ENCODE peak calls at places on chromosomes 16 and 17, in ten cellular contexts. E, B, F, W, N, M, O, Y, T and Q are unnamed samples.

GRCh38 chr17:62134397-62134796 is 69.3 kb upstream of the MED13 start:
- DNase-seq in E (no peak), B (no peak), F (peak), W (no peak), N (no peak), M (no peak), O (no peak), Y (no peak), T (no peak), Q (no peak)

GRCh38 chr16:89084411-89084810 is 9.2 kb upstream of the ACSF3 start:
- DNase-seq in E (no peak), B (no peak), F (no peak), W (no peak), N (no peak), M (peak), O (no peak), Y (no peak), T (no peak), Q (no peak)

GRCh38 chr17:696412-696811 is 18.2 kb downstream of the VPS53 start:
- DNase-seq in E (no peak), B (no peak), F (no peak), W (no peak), N (no peak), M (no peak), O (no peak), Y (no peak), T (no peak), Q (no peak)

GRCh38 chr16:85991425-85991824 is 92.5 kb downstream of the IRF8 start:
- DNase-seq in E (no peak), B (no peak), F (no peak), W (no peak), N (no peak), M (no peak), O (no peak), Y (no peak), T (no peak), Q (no peak)

GRCh38 chr17:65785109-65785508 is 223.7 kb upstream of the AXIN2 start:
- DNase-seq in E (peak), B (no peak), F (peak), W (no peak), N (peak), M (no peak), O (no peak), Y (peak), T (no peak), Q (no peak)

GRCh38 chr17:16352303-16352837 is 899 bp downstream of the CENPV start:
- DNase-seq in E (no peak), B (no peak), F (peak), W (no peak), N (peak), M (peak), O (peak), Y (peak), T (no peak), Q (peak)

GRCh38 chr16:87127061-87127765 is 190.0 kb downstream of the C16orf95 start:
- DNase-seq in E (no peak), B (no peak), F (peak), W (no peak), N (peak), M (peak), O (no peak), Y (no peak), T (no peak), Q (no peak)

GRCh38 chr17:63681530-63681929 is 18.4 kb downstream of the LIMD2 start:
- DNase-seq in E (no peak), B (no peak), F (no peak), W (no peak), N (peak), M (no peak), O (no peak), Y (no peak), T (no peak), Q (peak)

GRCh38 chr17:81931189-81931556 is 3.6 kb upstream of the MAFG start:
- DNase-seq in E (no peak), B (no peak), F (no peak), W (no peak), N (no peak), M (no peak), O (no peak), Y (no peak), T (no peak), Q (peak)

GRCh38 chr16:68676113-68676860 is 31.2 kb downstream of the CDH3 start:
- DNase-seq in E (no peak), B (no peak), F (no peak), W (no peak), N (no peak), M (no peak), O (no peak), Y (no peak), T (no peak), Q (no peak)

GRCh38 chr17:67456889-67457288 is 79.8 kb downstream of the PITPNC1 start:
- DNase-seq in E (no peak), B (no peak), F (no peak), W (no peak), N (no peak), M (no peak), O (no peak), Y (no peak), T (no peak), Q (no peak)

GRCh38 chr17:3659541-3660111 is 8.8 kb downstream of the TAX1BP3 start:
- DNase-seq in E (peak), B (peak), F (peak), W (no peak), N (no peak), M (peak), O (peak), Y (peak), T (peak), Q (peak)

GRCh38 chr16:79628501-79628975 is 28.0 kb upstream of the MAF start:
- DNase-seq in E (no peak), B (no peak), F (peak), W (no peak), N (no peak), M (no peak), O (no peak), Y (no peak), T (no peak), Q (no peak)

GRCh38 chr17:2949469-2950044 is 113.8 kb downstream of the OR1D5 start:
- DNase-seq in E (no peak), B (no peak), F (peak), W (no peak), N (no peak), M (no peak), O (no peak), Y (peak), T (no peak), Q (peak)

GRCh38 chr16:66728117-66728787 is 23.2 kb downstream of the DYNC1LI2 start:
- DNase-seq in E (peak), B (no peak), F (peak), W (no peak), N (peak), M (peak), O (peak), Y (peak), T (no peak), Q (no peak)

GRCh38 chr16:12157510-12158093 is 181.1 kb downstream of the SNX29 start:
- DNase-seq in E (no peak), B (no peak), F (peak), W (no peak), N (no peak), M (no peak), O (no peak), Y (no peak), T (no peak), Q (no peak)

GRCh38 chr16:27977966-27978365 is 85.5 kb downstream of the GSG1L start:
- DNase-seq in E (no peak), B (no peak), F (peak), W (no peak), N (no peak), M (no peak), O (no peak), Y (no peak), T (peak), Q (peak)

GRCh38 chr16:19434584-19434983 is 16.9 kb downstream of the TMC5 start:
- DNase-seq in E (no peak), B (no peak), F (no peak), W (no peak), N (no peak), M (no peak), O (no peak), Y (no peak), T (no peak), Q (no peak)

GRCh38 chr17:69669441-69670178 is 255.1 kb downstream of the MAP2K6 start:
- DNase-seq in E (peak), B (no peak), F (peak), W (no peak), N (no peak), M (no peak), O (peak), Y (no peak), T (no peak), Q (no peak)

GRCh38 chr17:65268832-65269231 is 131.7 kb downstream of the RGS9 start:
- DNase-seq in E (no peak), B (no peak), F (peak), W (no peak), N (peak), M (no peak), O (no peak), Y (no peak), T (no peak), Q (no peak)

GRCh38 chr17:50549969-50550368 is 3.0 kb downstream of the SPATA20 start:
- DNase-seq in E (no peak), B (no peak), F (no peak), W (no peak), N (no peak), M (no peak), O (no peak), Y (no peak), T (no peak), Q (no peak)

GRCh38 chr17:56912105-56912999 is 1.5 kb downstream of the TRIM25 start:
- DNase-seq in E (no peak), B (peak), F (no peak), W (no peak), N (peak), M (peak), O (peak), Y (no peak), T (peak), Q (no peak)

GRCh38 chr17:28645576-28645939 is 600 bp upstream of the BLTP2 start:
- DNase-seq in E (no peak), B (no peak), F (no peak), W (no peak), N (no peak), M (no peak), O (no peak), Y (no peak), T (no peak), Q (no peak)

GRCh38 chr17:48647103-48647963 is 21.2 kb upstream of the HOXB9 start:
- DNase-seq in E (no peak), B (no peak), F (no peak), W (no peak), N (no peak), M (no peak), O (no peak), Y (peak), T (no peak), Q (no peak)
- TF ChIP-seq POLR2A in E (no peak), B (no peak), F (no peak), W (no peak), N (no peak), M (no peak), O (no peak), Y (peak), T (no peak), Q (peak)

GRCh38 chr17:59154721-59155438 is at the start of gene SKA2:
- DNase-seq in E (peak), B (peak), F (no peak), W (peak), N (no peak), M (peak), O (peak), Y (peak), T (peak), Q (peak)
- TF ChIP-seq POLR2A in E (peak), B (peak), F (peak), W (no peak), N (no peak), M (peak), O (peak), Y (peak), T (no peak), Q (no peak)

GRCh38 chr16:20675488-20676267 is 21.8 kb downstream of the ACSM1 start:
- DNase-seq in E (peak), B (no peak), F (no peak), W (no peak), N (peak), M (peak), O (peak), Y (no peak), T (peak), Q (peak)

GRCh38 chr16:20673882-20674683 is 23.4 kb downstream of the ACSM1 start:
- DNase-seq in E (no peak), B (no peak), F (no peak), W (no peak), N (peak), M (no peak), O (no peak), Y (no peak), T (no peak), Q (no peak)

GRCh38 chr16:20676867-20677266 is 20.6 kb downstream of the ACSM1 start:
- DNase-seq in E (no peak), B (no peak), F (no peak), W (no peak), N (no peak), M (no peak), O (no peak), Y (no peak), T (no peak), Q (no peak)

GRCh38 chr16:20676268-20676828 is 21.1 kb downstream of the ACSM1 start:
- DNase-seq in E (peak), B (no peak), F (no peak), W (no peak), N (peak), M (peak), O (peak), Y (no peak), T (no peak), Q (no peak)

GRCh38 chr16:20674684-20675487 is 22.6 kb downstream of the ACSM1 start:
- DNase-seq in E (no peak), B (no peak), F (no peak), W (no peak), N (peak), M (peak), O (peak), Y (no peak), T (no peak), Q (no peak)
- TF ChIP-seq POLR2A in E (no peak), B (no peak), F (no peak), W (no peak), N (no peak), M (no peak), O (no peak), Y (no peak), T (no peak), Q (no peak)

GRCh38 chr17:78341559-78342437 is 18.1 kb downstream of the SOCS3 start:
- DNase-seq in E (peak), B (peak), F (peak), W (no peak), N (peak), M (peak), O (peak), Y (peak), T (no peak), Q (no peak)
- TF ChIP-seq POLR2A in E (peak), B (peak), F (no peak), W (peak), N (peak), M (peak), O (peak), Y (peak), T (no peak), Q (no peak)

GRCh38 chr17:44947461-44948314 is at the start of gene KIF18B:
- DNase-seq in E (peak), B (peak), F (peak), W (peak), N (peak), M (peak), O (peak), Y (peak), T (peak), Q (peak)
- TF ChIP-seq POLR2A in E (peak), B (peak), F (peak), W (no peak), N (peak), M (peak), O (peak), Y (peak), T (peak), Q (peak)

DNA sequence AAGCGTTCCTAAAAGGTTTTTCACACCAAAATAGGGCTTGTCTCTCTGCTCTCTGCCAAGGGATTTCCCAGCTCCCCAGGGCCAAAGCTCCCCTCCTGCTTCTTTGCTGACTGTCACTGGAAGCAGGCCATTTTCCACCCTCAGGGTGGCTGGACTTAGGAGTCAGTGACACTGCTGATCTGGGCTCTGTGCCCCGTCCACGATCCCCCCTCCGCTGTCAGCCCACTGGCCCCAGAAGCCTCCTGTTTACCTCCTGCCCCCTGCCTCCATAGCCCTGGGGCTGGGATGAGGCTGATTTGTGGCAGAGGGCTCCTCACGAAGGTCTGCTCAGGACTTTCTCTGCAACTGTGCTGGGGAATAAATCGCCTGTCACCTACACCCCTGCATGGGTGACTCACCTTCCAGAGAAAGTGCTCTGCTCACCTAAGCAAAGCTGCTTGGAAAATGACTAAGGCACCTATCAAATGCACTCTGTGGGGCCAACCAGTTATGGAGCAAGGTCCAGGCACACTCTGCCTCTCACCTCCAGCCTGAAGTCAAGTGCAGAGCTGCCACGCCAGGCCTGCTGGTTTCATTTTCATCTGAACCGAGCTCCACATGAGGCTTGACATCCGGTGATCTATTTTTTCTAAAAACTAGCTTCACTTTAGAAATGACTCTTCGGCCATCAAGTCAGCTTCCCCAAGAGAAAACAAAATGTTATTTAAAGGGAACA is 4.9 kb downstream of the MAP3K14 start:
- DNase-seq in E (peak), B (peak), F (peak), W (no peak), N (no peak), M (peak), O (peak), Y (peak), T (peak), Q (peak)
- TF ChIP-seq POLR2A in E (peak), B (no peak), F (no peak), W (peak), N (no peak), M (peak), O (peak), Y (no peak), T (no peak), Q (peak)

GRCh38 chr17:8963665-8964258 is 1.7 kb downstream of the PIK3R5 start:
- DNase-seq in E (no peak), B (no peak), F (no peak), W (no peak), N (no peak), M (no peak), O (no peak), Y (no peak), T (no peak), Q (no peak)

GRCh38 chr17:8966926-8967325 is 1.4 kb upstream of the PIK3R5 start:
- DNase-seq in E (no peak), B (no peak), F (no peak), W (no peak), N (no peak), M (no peak), O (no peak), Y (no peak), T (no peak), Q (no peak)

GRCh38 chr17:8963017-8963416 is 2.5 kb downstream of the PIK3R5 start:
- DNase-seq in E (no peak), B (no peak), F (no peak), W (no peak), N (no peak), M (no peak), O (no peak), Y (no peak), T (no peak), Q (no peak)

GRCh38 chr17:8964801-8965393 is 610 bp downstream of the PIK3R5 start:
- DNase-seq in E (no peak), B (no peak), F (no peak), W (no peak), N (no peak), M (peak), O (no peak), Y (no peak), T (no peak), Q (no peak)

DNA sequence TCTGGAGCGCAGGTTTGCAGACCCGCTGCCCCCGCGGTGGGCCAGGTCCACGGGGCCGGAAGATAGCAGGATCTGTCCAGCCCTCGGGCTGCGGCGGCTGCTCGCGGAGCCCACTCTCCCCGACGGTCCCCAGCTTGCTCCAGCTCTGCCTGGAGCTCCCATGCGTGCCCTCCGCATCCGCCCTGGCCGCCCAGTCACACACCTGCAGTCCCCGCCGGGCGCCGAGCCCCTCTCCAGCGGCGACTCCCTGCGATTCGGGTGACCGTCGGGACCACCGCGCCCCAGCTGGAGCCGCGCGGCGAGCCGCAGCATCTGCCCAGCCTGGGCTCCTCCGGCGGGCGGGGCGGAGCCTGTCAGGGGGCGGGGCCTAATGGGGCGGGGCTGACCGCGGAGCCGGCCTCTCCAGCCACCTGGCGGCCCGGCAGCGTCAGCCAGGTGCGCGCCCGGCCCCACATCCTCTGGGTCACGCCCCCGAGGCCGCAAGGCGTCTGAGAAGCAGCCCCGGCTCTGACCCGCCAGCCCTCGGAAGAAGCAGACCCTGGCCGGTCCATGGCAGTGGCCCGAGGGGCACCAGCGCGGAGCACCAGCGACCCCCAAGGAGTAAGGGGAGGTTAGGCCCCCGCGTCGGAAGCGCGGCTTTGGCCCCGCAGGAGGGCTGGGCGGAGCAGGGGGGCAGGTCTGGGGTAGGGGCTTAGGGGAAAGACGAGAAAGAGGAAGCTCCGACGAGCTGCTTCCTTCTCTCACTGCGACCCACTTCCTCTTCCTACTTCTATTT is at the start of gene PIK3R5:
- DNase-seq in E (no peak), B (no peak), F (no peak), W (no peak), N (no peak), M (peak), O (peak), Y (no peak), T (no peak), Q (peak)
- TF ChIP-seq POLR2A in E (no peak), B (no peak), F (no peak), W (no peak), N (no peak), M (no peak), O (no peak), Y (no peak), T (no peak), Q (no peak)

GRCh38 chr16:2090481-2090797 is 42.7 kb downstream of the TSC2 start:
- DNase-seq in E (no peak), B (no peak), F (no peak), W (no peak), N (no peak), M (peak), O (peak), Y (no peak), T (no peak), Q (no peak)

GRCh38 chr16:2090819-2091721 is 43.3 kb downstream of the TSC2 start:
- DNase-seq in E (peak), B (peak), F (no peak), W (no peak), N (peak), M (peak), O (peak), Y (no peak), T (no peak), Q (peak)

GRCh38 chr16:2091722-2092620 is 43.7 kb downstream of the PKD1 start:
- DNase-seq in E (no peak), B (no peak), F (no peak), W (no peak), N (no peak), M (peak), O (no peak), Y (no peak), T (no peak), Q (no peak)

GRCh38 chr16:2093793-2094192 is 41.9 kb downstream of the PKD1 start:
- DNase-seq in E (no peak), B (no peak), F (no peak), W (no peak), N (no peak), M (no peak), O (no peak), Y (no peak), T (no peak), Q (no peak)

DNA sequence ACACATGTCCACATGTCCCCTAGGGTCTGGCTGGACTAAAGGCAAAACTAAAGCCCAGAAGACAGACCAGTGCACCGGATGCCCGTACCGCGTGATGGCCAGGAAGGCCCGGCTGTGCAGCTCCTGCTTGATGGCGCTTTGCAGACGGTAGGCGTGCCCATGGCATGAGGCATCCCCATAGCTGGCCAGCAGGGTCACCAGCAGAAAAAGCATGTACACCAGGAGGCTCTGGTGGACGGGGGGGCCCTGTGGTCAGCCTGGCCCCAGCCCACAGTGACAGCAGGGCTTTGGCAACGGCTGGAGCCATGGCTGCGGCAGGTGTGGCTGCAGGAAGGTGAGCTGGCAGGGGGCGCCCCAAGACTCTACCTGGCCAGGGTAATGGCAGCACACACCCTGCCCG is 42.8 kb downstream of the PKD1 start:
- DNase-seq in E (no peak), B (no peak), F (no peak), W (no peak), N (no peak), M (no peak), O (no peak), Y (no peak), T (no peak), Q (no peak)
- TF ChIP-seq POLR2A in E (no peak), B (no peak), F (no peak), W (no peak), N (no peak), M (no peak), O (no peak), Y (no peak), T (no peak), Q (no peak)